ENCODE peak calls at places on chromosomes 4 and X, in four cellular contexts. One of them, this sample, is unnamed.

GRCh38 chr4:40916880-40917279 is 167.1 kb downstream of the NSUN7 start:
- DNase-seq in ureter: no peak
- DNase-seq in GM12865: peak
- DNase-seq in non-pigmented ciliary epithelial cell: no peak
- DNase-seq in this sample: no peak

GRCh38 chr4:38491854-38492478 is 172.0 kb upstream of the KLF3 start:
- DNase-seq in non-pigmented ciliary epithelial cell: no peak
- DNase-seq in GM12865: no peak
- DNase-seq in ureter: no peak
- DNase-seq in this sample: no peak

GRCh38 chr4:113732923-113733527 is 28.5 kb downstream of the CAMK2D start:
- DNase-seq in GM12865: no peak
- DNase-seq in ureter: no peak
- DNase-seq in non-pigmented ciliary epithelial cell: no peak
- DNase-seq in this sample: no peak

GRCh38 chr4:54268151-54268550 is 39.1 kb downstream of the PDGFRA start:
- DNase-seq in ureter: no peak
- DNase-seq in non-pigmented ciliary epithelial cell: no peak
- DNase-seq in GM12865: no peak
- DNase-seq in this sample: no peak

GRCh38 chr4:94158883-94159282 is 48.8 kb upstream of the SMARCAD1 start:
- DNase-seq in non-pigmented ciliary epithelial cell: no peak
- DNase-seq in ureter: no peak
- DNase-seq in GM12865: no peak
- DNase-seq in this sample: no peak

GRCh38 chrX:123513585-123514278 is 219.1 kb downstream of the THOC2 start:
- DNase-seq in ureter: no peak
- DNase-seq in GM12865: no peak
- DNase-seq in non-pigmented ciliary epithelial cell: no peak
- DNase-seq in this sample: no peak

GRCh38 chr4:1172971-1173757 is 781 bp upstream of the SPON2 start:
- DNase-seq in non-pigmented ciliary epithelial cell: peak
- DNase-seq in ureter: no peak
- DNase-seq in GM12865: no peak
- DNase-seq in this sample: no peak

GRCh38 chr4:105780176-105780575 is 71.6 kb downstream of the GSTCD start:
- DNase-seq in ureter: no peak
- DNase-seq in GM12865: no peak
- DNase-seq in non-pigmented ciliary epithelial cell: no peak
- DNase-seq in this sample: no peak

GRCh38 chrX:18640686-18641085 is 31.2 kb downstream of the RS1 start:
- DNase-seq in non-pigmented ciliary epithelial cell: no peak
- DNase-seq in GM12865: no peak
- DNase-seq in ureter: no peak
- DNase-seq in this sample: no peak

GRCh38 chrX:318068-318738 is 393 bp downstream of the GTPBP6 start:
- DNase-seq in ureter: peak
- DNase-seq in non-pigmented ciliary epithelial cell: peak
- DNase-seq in GM12865: peak
- DNase-seq in this sample: peak

GRCh38 chr4:100391913-100392312 is 125.9 kb downstream of the EMCN start:
- DNase-seq in ureter: no peak
- DNase-seq in non-pigmented ciliary epithelial cell: peak
- DNase-seq in GM12865: peak
- DNase-seq in this sample: no peak

GRCh38 chr4:184485279-184485678 is 10.9 kb upstream of the IRF2 start:
- DNase-seq in ureter: no peak
- DNase-seq in GM12865: no peak
- DNase-seq in non-pigmented ciliary epithelial cell: no peak
- DNase-seq in this sample: no peak

GRCh38 chrX:37825225-37825842 is 22.0 kb downstream of the DYNLT3 start:
- DNase-seq in non-pigmented ciliary epithelial cell: no peak
- DNase-seq in ureter: peak
- DNase-seq in GM12865: peak
- DNase-seq in this sample: peak

GRCh38 chr4:10554694-10555093 is 97.5 kb upstream of the ZNF518B start:
- DNase-seq in ureter: peak
- DNase-seq in GM12865: peak
- DNase-seq in non-pigmented ciliary epithelial cell: no peak
- DNase-seq in this sample: no peak

GRCh38 chr4:21948347-21949072 is at the start of gene KCNIP4:
- DNase-seq in ureter: no peak
- DNase-seq in non-pigmented ciliary epithelial cell: no peak
- DNase-seq in GM12865: no peak
- DNase-seq in this sample: no peak

GRCh38 chr4:13543648-13544555 is at the start of gene NKX3-2:
- DNase-seq in ureter: no peak
- DNase-seq in GM12865: no peak
- DNase-seq in non-pigmented ciliary epithelial cell: no peak
- DNase-seq in this sample: no peak

GRCh38 chrX:139832728-139833309 is 100.0 kb downstream of the ATP11C start:
- DNase-seq in ureter: no peak
- DNase-seq in non-pigmented ciliary epithelial cell: no peak
- DNase-seq in GM12865: no peak
- DNase-seq in this sample: no peak

GRCh38 chr4:167419468-167420133 is 185.3 kb upstream of the SPOCK3 start:
- DNase-seq in GM12865: no peak
- DNase-seq in non-pigmented ciliary epithelial cell: no peak
- DNase-seq in ureter: no peak
- DNase-seq in this sample: no peak